ENCODE peak calls at places on chromosomes 13 and 19, in five cellular contexts. One of them, this sample, is unnamed. For H3K27me3, the result is how much of the 10 kb centered on the place peaks cover.

GRCh38 chr19:4067396-4068057 is 828 bp upstream of the ZBTB7A start:
- DNase-seq in endodermal cell: no peak
- DNase-seq in left ventricle myocardium inferior: no peak
- DNase-seq in body of pancreas: peak
- DNase-seq in DND-41: no peak
- DNase-seq in this sample: no peak

GRCh38 chr19:29662278-29662603 is 3.0 kb upstream of the PLEKHF1 start:
- DNase-seq in endodermal cell: no peak
- DNase-seq in left ventricle myocardium inferior: no peak
- DNase-seq in body of pancreas: no peak
- DNase-seq in DND-41: no peak
- DNase-seq in this sample: no peak

GRCh38 chr13:111043575-111043982 is 71.5 kb upstream of the ARHGEF7 start:
- DNase-seq in endodermal cell: no peak
- DNase-seq in left ventricle myocardium inferior: peak
- DNase-seq in body of pancreas: no peak
- DNase-seq in DND-41: no peak
- DNase-seq in this sample: no peak

GRCh38 chr19:39329948-39330347 is 5.9 kb downstream of the GMFG start:
- DNase-seq in endodermal cell: no peak
- DNase-seq in left ventricle myocardium inferior: no peak
- DNase-seq in body of pancreas: no peak
- DNase-seq in DND-41: no peak
- DNase-seq in this sample: no peak

GRCh38 chr19:2552859-2553258 is 76.9 kb downstream of the GADD45B start:
- DNase-seq in endodermal cell: no peak
- DNase-seq in left ventricle myocardium inferior: peak
- DNase-seq in body of pancreas: no peak
- DNase-seq in DND-41: peak
- DNase-seq in this sample: no peak

GRCh38 chr13:92761710-92762109 is 464.9 kb upstream of the GPC6 start:
- DNase-seq in endodermal cell: no peak
- DNase-seq in left ventricle myocardium inferior: no peak
- DNase-seq in body of pancreas: no peak
- DNase-seq in DND-41: no peak
- DNase-seq in this sample: no peak

GRCh38 chr19:47255947-47256687 is at the start of gene CCDC9:
- DNase-seq in endodermal cell: peak
- DNase-seq in left ventricle myocardium inferior: peak
- DNase-seq in body of pancreas: peak
- DNase-seq in DND-41: no peak
- DNase-seq in this sample: no peak

GRCh38 chr13:55439450-55439849 is 1701.3 kb upstream of the PRR20A start:
- DNase-seq in endodermal cell: no peak
- DNase-seq in left ventricle myocardium inferior: no peak
- DNase-seq in body of pancreas: no peak
- DNase-seq in DND-41: no peak
- DNase-seq in this sample: no peak

GRCh38 chr19:46976845-46977320 is 42.8 kb upstream of the NPAS1 start:
- DNase-seq in endodermal cell: peak
- DNase-seq in left ventricle myocardium inferior: peak
- DNase-seq in body of pancreas: peak
- DNase-seq in DND-41: no peak
- DNase-seq in this sample: peak

GRCh38 chr13:46751811-46752635 is 44.9 kb downstream of the ESD start:
- DNase-seq in endodermal cell: no peak
- DNase-seq in left ventricle myocardium inferior: no peak
- DNase-seq in body of pancreas: no peak
- DNase-seq in DND-41: peak
- DNase-seq in this sample: no peak

GRCh38 chr19:2661615-2662014 is 40.9 kb downstream of the GNG7 start:
- DNase-seq in endodermal cell: peak
- DNase-seq in left ventricle myocardium inferior: no peak
- DNase-seq in body of pancreas: no peak
- DNase-seq in DND-41: peak
- DNase-seq in this sample: no peak

GRCh38 chr19:51272183-51272817 is 21.4 kb downstream of the SIGLECL1 start:
- DNase-seq in endodermal cell: no peak
- DNase-seq in left ventricle myocardium inferior: no peak
- DNase-seq in body of pancreas: no peak
- DNase-seq in DND-41: peak
- DNase-seq in this sample: no peak

DNA sequence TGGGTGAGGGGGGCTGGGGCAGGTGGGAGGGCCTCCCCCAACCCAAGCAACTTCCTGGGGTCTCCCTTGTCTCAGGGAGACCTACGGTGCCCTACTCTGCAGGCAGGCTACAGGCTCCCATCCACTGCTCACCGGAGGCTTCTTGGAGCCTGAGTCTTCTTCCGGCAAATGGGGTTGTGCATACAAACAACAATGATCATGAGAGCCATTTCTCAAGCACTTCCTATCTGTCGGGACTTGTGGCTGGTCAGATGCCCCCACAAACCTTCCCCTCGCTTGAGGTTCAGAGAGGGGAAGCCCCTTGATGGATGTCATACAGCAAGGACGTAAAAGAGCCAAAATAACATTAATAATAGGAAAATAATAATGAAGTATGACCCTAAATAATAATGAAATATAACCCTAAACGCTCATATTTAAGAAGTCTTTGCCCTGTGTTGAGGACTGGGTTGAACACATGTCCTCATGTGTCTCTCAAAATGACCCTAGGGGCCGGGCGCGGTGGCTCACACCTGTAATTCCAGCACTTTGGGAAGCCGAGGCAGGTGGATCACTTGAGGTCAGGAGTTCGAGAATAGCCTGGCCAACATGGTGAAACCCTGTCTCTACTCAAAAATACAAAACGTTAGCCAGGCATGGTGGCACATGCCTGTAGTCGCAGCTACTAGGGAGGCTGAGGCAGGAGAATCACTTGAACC is 727 bp downstream of the CD37 start:
- DNase-seq in endodermal cell: peak
- DNase-seq in left ventricle myocardium inferior: no peak
- DNase-seq in body of pancreas: no peak
- DNase-seq in DND-41: no peak
- DNase-seq in this sample: no peak
- H3K4me3 ChIP-seq in endodermal cell: no peak
- H3K4me3 ChIP-seq in left ventricle myocardium inferior: peak
- H3K4me3 ChIP-seq in body of pancreas: no peak
- H3K4me3 ChIP-seq in DND-41: no peak
- H3K4me3 ChIP-seq in this sample: no peak

GRCh38 chr13:57552441-57552840 is 79.1 kb upstream of the PCDH17 start:
- DNase-seq in endodermal cell: no peak
- DNase-seq in left ventricle myocardium inferior: no peak
- DNase-seq in body of pancreas: no peak
- DNase-seq in DND-41: no peak
- DNase-seq in this sample: no peak

GRCh38 chr13:57553932-57554331 is 77.6 kb upstream of the PCDH17 start:
- DNase-seq in endodermal cell: no peak
- DNase-seq in left ventricle myocardium inferior: no peak
- DNase-seq in body of pancreas: no peak
- DNase-seq in DND-41: no peak
- DNase-seq in this sample: no peak

GRCh38 chr13:57557979-57558529 is 73.5 kb upstream of the PCDH17 start:
- DNase-seq in endodermal cell: no peak
- DNase-seq in left ventricle myocardium inferior: no peak
- DNase-seq in body of pancreas: no peak
- DNase-seq in DND-41: no peak
- DNase-seq in this sample: no peak
- TF ChIP-seq CTCF in endodermal cell: peak
- TF ChIP-seq CTCF in left ventricle myocardium inferior: no peak
- TF ChIP-seq CTCF in body of pancreas: no peak
- TF ChIP-seq CTCF in DND-41: peak
- TF ChIP-seq CTCF in this sample: no peak

DNA sequence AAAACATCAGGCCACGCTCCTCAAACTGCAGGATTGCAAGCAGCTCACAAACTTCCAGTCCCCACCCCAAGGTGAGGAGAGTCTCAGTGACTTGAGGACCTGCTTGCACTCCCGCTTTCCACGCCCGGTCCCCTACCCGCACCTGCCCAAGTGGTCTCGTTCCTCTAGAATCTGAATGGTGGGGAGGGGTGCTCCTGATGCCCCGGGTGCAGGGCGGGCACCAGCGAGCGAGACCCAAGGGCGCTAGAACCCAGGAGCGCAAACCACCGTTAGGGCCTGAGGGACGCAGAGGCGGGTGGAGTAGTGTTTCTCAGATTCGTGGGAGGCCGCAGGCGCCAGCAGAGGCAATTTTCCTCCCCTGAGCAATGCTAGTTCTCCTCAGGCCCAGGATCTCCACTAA is 40.3 kb downstream of the SOX1 start:
- DNase-seq in endodermal cell: no peak
- DNase-seq in left ventricle myocardium inferior: no peak
- DNase-seq in body of pancreas: no peak
- DNase-seq in DND-41: no peak
- DNase-seq in this sample: no peak
- H3K27me3 ChIP-seq in endodermal cell: half or more
- H3K27me3 ChIP-seq in left ventricle myocardium inferior: half or more
- H3K27me3 ChIP-seq in body of pancreas: under half
- H3K27me3 ChIP-seq in DND-41: under half
- H3K27me3 ChIP-seq in this sample: under half

GRCh38 chr13:97716746-97717145 is 236.7 kb upstream of the IPO5 start:
- DNase-seq in endodermal cell: no peak
- DNase-seq in left ventricle myocardium inferior: no peak
- DNase-seq in body of pancreas: no peak
- DNase-seq in DND-41: no peak
- DNase-seq in this sample: no peak
- H3K4me3 ChIP-seq in endodermal cell: no peak
- H3K4me3 ChIP-seq in left ventricle myocardium inferior: no peak
- H3K4me3 ChIP-seq in body of pancreas: no peak
- H3K4me3 ChIP-seq in DND-41: no peak
- H3K4me3 ChIP-seq in this sample: no peak